ENCODE peak calls at places on chromosomes 7 and 10, in ten cellular contexts. D is endothelial cell of umbilical vein, V is neuronal stem cell, S is H9, Q is fibroblast of lung, C is HepG2, F is HCT116, T is mammary epithelial cell, O is GM23248, I is IMR-90. B is an unnamed sample. For H3K4me1 and H3K9me3, the result is how much of the 10 kb centered on the place peaks cover.

GRCh38 chr7:3157541-3158287 is 114.0 kb upstream of the CARD11 start:
- DNase-seq in D (no peak), V (no peak), S (no peak), Q (no peak), C (peak), F (no peak), T (no peak), O (peak), I (peak), B (no peak)

GRCh38 chr10:72038458-72039001 is 49.8 kb downstream of the SPOCK2 start:
- DNase-seq in D (no peak), V (no peak), S (no peak), Q (peak), C (peak), F (no peak), T (peak), O (peak), I (peak), B (peak)

GRCh38 chr7:153152786-153153185 is 393.2 kb downstream of the ACTR3B start:
- DNase-seq in D (no peak), V (no peak), S (no peak), Q (no peak), C (no peak), F (no peak), T (no peak), O (no peak), I (no peak), B (no peak)

GRCh38 chr10:118305730-118306129 is 36.4 kb downstream of the FAM204A start:
- DNase-seq in D (no peak), V (no peak), S (no peak), Q (no peak), C (no peak), F (no peak), T (no peak), O (no peak), I (no peak), B (no peak)

GRCh38 chr10:66881814-66882213 is 44.0 kb upstream of the LRRTM3 start:
- DNase-seq in D (no peak), V (no peak), S (no peak), Q (no peak), C (no peak), F (no peak), T (no peak), O (no peak), I (no peak), B (no peak)

GRCh38 chr10:98253499-98253898 is 14.5 kb downstream of the LOXL4 start:
- DNase-seq in D (no peak), V (no peak), S (no peak), Q (no peak), C (no peak), F (no peak), T (no peak), O (no peak), I (no peak), B (no peak)

GRCh38 chr10:112343056-112343806 is 30.7 kb upstream of the ACSL5 start:
- DNase-seq in D (peak), V (no peak), S (no peak), Q (no peak), C (no peak), F (no peak), T (no peak), O (no peak), I (no peak), B (no peak)

GRCh38 chr10:64732372-64732715 is 1211.1 kb downstream of the REEP3 start:
- DNase-seq in D (no peak), V (no peak), S (no peak), Q (no peak), C (no peak), F (no peak), T (no peak), O (no peak), I (no peak), B (no peak)

GRCh38 chr7:151690597-151690996 is 170.9 kb upstream of the RHEB start:
- DNase-seq in D (no peak), V (no peak), S (no peak), Q (no peak), C (no peak), F (no peak), T (no peak), O (peak), I (peak), B (no peak)

GRCh38 chr10:1609596-1609995 is 127.7 kb downstream of the ADARB2 start:
- DNase-seq in D (no peak), V (no peak), S (peak), Q (no peak), C (no peak), F (no peak), T (no peak), O (no peak), I (no peak), B (no peak)

GRCh38 chr10:103757531-103758293 is 97.7 kb downstream of the SH3PXD2A start:
- DNase-seq in D (peak), V (no peak), S (peak), Q (peak), C (no peak), F (no peak), T (peak), O (peak), I (peak), B (peak)

GRCh38 chr10:103761075-103761920 is 94.1 kb downstream of the SH3PXD2A start:
- DNase-seq in D (peak), V (no peak), S (no peak), Q (no peak), C (no peak), F (no peak), T (peak), O (no peak), I (no peak), B (no peak)

GRCh38 chr10:103756277-103756869 is 99.0 kb downstream of the SH3PXD2A start:
- DNase-seq in D (no peak), V (no peak), S (no peak), Q (no peak), C (no peak), F (no peak), T (no peak), O (no peak), I (no peak), B (no peak)

GRCh38 chr10:103759100-103759781 is 96.1 kb downstream of the SH3PXD2A start:
- DNase-seq in D (peak), V (no peak), S (no peak), Q (peak), C (peak), F (no peak), T (peak), O (peak), I (peak), B (peak)

GRCh38 chr10:103758294-103758681 is 97.1 kb downstream of the SH3PXD2A start:
- DNase-seq in D (peak), V (no peak), S (no peak), Q (no peak), C (peak), F (no peak), T (peak), O (peak), I (peak), B (no peak)
- H3K4me1 ChIP-seq in D (half or more), V (under half), S (under half), Q (under half), C (under half), F (under half), T (half or more), O (under half), I (under half), B (under half)

GRCh38 chr7:157503229-157503628 is 166.4 kb downstream of the DNAJB6 start:
- DNase-seq in D (no peak), V (no peak), S (peak), Q (no peak), C (no peak), F (no peak), T (no peak), O (no peak), I (no peak), B (no peak)
- H3K9ac ChIP-seq in D (peak), V (no peak), S (no peak), Q (no peak), C (no peak), F (no peak), T (no peak), O (no peak), I (no peak), B (no peak)

DNA sequence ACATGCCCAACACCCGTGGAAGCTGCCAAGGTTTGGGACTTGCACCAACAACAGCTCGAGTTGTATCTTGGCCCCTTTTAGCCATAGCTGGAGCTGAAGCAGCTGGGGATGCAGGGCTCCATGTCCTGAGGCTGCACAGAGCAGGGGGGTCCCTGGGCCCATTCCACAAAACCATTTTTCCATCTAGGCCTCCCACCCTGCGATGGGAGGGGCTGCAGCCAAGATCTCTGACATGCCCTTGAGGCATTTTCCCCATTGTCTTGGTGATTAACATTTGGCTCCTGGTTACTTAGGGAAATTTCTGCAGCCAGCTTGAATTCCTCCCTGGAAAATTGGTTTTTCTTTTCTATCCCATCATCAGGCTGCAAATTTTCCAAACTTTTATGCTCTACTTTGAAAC is 637.8 kb upstream of the VSTM2A start:
- DNase-seq in D (no peak), V (no peak), S (no peak), Q (no peak), C (no peak), F (no peak), T (no peak), O (no peak), I (no peak), B (no peak)
- H3K9me3 ChIP-seq in D (under half), V (under half), S (under half), Q (under half), C (half or more), F (under half), T (under half), O (under half), I (under half), B (under half)

GRCh38 chr7:70405241-70405640 is 726.7 kb upstream of the GALNT17 start:
- DNase-seq in D (no peak), V (no peak), S (no peak), Q (no peak), C (no peak), F (no peak), T (no peak), O (no peak), I (no peak), B (no peak)
- H3K4me1 ChIP-seq in D (under half), V (under half), S (under half), Q (under half), C (under half), F (under half), T (under half), O (under half), I (under half), B (under half)

DNA sequence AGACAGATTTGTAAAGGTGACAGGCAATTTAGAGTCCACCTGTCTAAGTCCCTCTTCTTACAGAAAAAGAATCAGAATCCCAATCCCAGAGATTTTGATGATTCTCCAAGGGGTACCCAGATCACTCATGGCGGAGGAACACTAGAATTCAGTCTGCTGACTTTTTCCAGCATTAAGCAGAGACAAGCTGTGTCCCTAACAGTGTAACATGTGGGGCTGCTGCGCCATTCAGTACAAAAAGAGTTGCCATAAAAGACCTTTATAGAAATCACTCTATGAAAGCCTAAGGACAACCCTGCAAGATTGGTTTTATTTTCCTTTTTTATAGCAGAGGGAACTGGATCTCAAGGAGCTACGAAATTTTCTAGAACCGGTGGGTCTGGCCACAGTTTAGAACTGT is 576 bp downstream of the GIMAP7 start:
- DNase-seq in D (no peak), V (no peak), S (no peak), Q (no peak), C (no peak), F (no peak), T (no peak), O (no peak), I (no peak), B (no peak)
- H3K9ac ChIP-seq in D (peak), V (no peak), S (no peak), Q (no peak), C (no peak), F (no peak), T (no peak), O (no peak), I (no peak), B (no peak)

DNA sequence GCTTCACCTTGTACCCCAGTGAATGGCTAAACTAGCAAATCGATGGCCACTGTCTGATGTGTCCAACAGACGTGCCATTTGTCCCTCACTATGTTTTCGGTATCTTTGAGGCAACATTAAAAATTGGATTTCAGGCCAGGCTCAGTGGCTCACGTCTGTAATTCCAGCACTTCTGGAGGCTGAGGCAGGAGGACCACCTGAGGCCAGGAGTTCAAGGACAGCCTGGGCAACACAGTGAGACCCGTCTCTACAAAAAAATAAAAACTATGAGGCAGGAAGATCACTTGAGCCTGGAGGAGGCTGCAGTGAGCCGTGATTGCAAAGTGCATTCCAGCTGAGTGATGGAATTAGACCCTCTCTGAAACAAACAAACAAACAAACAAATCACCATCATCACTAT is 8.0 kb downstream of the FAM200A start:
- DNase-seq in D (no peak), V (no peak), S (no peak), Q (no peak), C (no peak), F (no peak), T (no peak), O (no peak), I (no peak), B (no peak)
- H3K9me3 ChIP-seq in D (under half), V (under half), S (under half), Q (under half), C (under half), F (under half), T (under half), O (under half), I (under half), B (under half)